ENCODE peak calls at places on chromosomes 1 and 21, in seven cellular contexts. A, V, X, O, C, G and K are unnamed samples.

GRCh38 chr21:38388219-38388618 is 110.1 kb downstream of the ERG start:
- DNase-seq in O (no peak), G (no peak), A (no peak), X (no peak), C (no peak), V (no peak), K (no peak)

GRCh38 chr1:66729130-66729922 is 22.9 kb upstream of the DYNLT5 start:
- DNase-seq in G (no peak), V (no peak), X (no peak), O (no peak), A (no peak), C (no peak), K (no peak)

GRCh38 chr1:186983327-186983726 is 154.6 kb downstream of the PLA2G4A start:
- DNase-seq in V (no peak), C (no peak), O (no peak), X (no peak), A (peak), G (no peak), K (no peak)

GRCh38 chr1:168348146-168348709 is 67.6 kb downstream of the TBX19 start:
- DNase-seq in A (peak), C (no peak), X (no peak), G (peak), V (peak), O (no peak), K (no peak)

GRCh38 chr1:200238311-200238710 is 171.5 kb downstream of the ZNF281 start:
- DNase-seq in C (no peak), A (no peak), G (no peak), V (no peak), X (no peak), O (no peak), K (no peak)

GRCh38 chr1:36966242-36966641 is 68.1 kb downstream of the GRIK3 start:
- DNase-seq in V (peak), C (peak), G (no peak), X (no peak), A (no peak), O (no peak), K (no peak)

GRCh38 chr1:44775930-44776748 is 799 bp downstream of the RPS8 start:
- DNase-seq in V (no peak), X (no peak), O (no peak), G (no peak), A (peak), C (peak), K (no peak)

GRCh38 chr1:241352401-241352800 is 4.6 kb downstream of the RGS7 start:
- DNase-seq in O (no peak), C (no peak), X (no peak), G (no peak), A (no peak), V (no peak), K (no peak)

GRCh38 chr1:93446837-93447451 is 974 bp upstream of the FNBP1L start:
- DNase-seq in X (peak), C (peak), A (peak), V (peak), G (no peak), O (no peak), K (no peak)

GRCh38 chr1:186750250-186750649 is 70.0 kb upstream of the PTGS2 start:
- DNase-seq in C (no peak), V (no peak), G (no peak), A (peak), O (no peak), X (no peak), K (no peak)

DNA sequence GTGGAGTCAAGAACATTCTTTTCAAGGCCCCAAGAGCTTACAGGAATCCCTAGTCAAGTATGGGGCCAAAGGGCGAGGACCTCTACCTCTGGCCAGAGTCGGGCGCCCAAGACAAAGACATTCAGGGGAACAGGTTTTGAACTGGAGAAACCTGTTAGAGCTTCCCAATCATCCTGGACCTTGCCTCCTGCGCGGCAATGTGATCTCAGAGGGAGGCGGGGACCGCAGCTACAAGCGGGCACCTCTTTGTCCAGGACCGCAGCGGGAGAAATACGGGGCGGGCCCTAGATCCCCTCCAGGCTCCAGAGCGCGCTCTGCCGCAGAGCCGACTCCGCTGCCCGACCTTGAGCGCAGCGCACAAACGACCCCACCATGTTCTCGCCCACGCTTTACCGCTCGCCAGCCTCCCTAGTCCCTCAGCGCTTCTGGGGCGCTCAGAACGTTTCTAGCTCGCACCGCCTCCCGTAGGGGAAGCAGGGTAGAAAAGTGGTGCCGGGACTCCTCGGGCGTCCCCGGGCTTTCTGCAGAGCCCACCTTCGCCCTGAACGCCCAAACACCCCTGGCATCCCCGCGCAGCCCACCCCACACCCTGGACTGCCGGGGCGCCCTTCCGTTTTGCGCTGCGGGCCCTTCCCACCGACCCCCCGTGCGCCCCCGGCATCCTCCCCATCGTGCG is 28.1 kb downstream of the RABIF start:
- DNase-seq in A (no peak), V (peak), C (peak), O (peak), G (peak), X (peak), K (no peak)
- TF ChIP-seq REST in A (no peak), V (no peak), C (no peak), O (no peak), G (no peak), X (no peak), K (no peak)

GRCh38 chr1:233387585-233387984 is 60.1 kb downstream of the MAP3K21 start:
- DNase-seq in G (no peak), V (no peak), X (no peak), C (no peak), O (no peak), A (no peak), K (no peak)

GRCh38 chr1:233389169-233389568 is 61.6 kb downstream of the MAP3K21 start:
- DNase-seq in V (no peak), O (no peak), C (no peak), A (no peak), G (no peak), X (no peak), K (no peak)

GRCh38 chr1:233391338-233391737 is 63.8 kb downstream of the MAP3K21 start:
- DNase-seq in X (no peak), A (no peak), C (no peak), V (no peak), G (no peak), O (no peak), K (no peak)

GRCh38 chr1:233390842-233391241 is 63.3 kb downstream of the MAP3K21 start:
- DNase-seq in O (no peak), C (no peak), X (no peak), V (no peak), G (no peak), A (no peak), K (no peak)

DNA sequence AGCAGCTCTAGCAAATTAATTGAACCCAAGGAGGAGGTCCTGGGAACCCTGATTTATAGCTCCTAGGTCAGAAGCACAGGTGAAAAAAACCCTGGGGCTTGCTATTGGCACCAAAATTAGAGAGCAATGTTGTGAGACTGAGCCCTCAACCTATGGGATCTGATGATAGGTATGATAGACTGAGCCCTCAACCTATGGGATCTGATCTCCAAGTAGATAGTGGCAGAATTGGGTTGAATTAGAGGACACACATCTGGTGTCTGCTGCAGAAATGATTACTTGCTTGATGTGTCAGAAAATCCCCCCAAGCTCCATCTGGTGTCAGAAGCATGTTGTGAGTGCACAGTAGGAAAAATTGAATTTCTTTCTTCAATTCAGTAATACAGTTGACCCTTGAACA is 62.3 kb downstream of the MAP3K21 start:
- DNase-seq in C (no peak), O (no peak), V (no peak), G (no peak), X (no peak), A (no peak), K (no peak)
- TF ChIP-seq REST in C (no peak), O (no peak), V (no peak), G (no peak), X (no peak), A (no peak), K (no peak)

DNA sequence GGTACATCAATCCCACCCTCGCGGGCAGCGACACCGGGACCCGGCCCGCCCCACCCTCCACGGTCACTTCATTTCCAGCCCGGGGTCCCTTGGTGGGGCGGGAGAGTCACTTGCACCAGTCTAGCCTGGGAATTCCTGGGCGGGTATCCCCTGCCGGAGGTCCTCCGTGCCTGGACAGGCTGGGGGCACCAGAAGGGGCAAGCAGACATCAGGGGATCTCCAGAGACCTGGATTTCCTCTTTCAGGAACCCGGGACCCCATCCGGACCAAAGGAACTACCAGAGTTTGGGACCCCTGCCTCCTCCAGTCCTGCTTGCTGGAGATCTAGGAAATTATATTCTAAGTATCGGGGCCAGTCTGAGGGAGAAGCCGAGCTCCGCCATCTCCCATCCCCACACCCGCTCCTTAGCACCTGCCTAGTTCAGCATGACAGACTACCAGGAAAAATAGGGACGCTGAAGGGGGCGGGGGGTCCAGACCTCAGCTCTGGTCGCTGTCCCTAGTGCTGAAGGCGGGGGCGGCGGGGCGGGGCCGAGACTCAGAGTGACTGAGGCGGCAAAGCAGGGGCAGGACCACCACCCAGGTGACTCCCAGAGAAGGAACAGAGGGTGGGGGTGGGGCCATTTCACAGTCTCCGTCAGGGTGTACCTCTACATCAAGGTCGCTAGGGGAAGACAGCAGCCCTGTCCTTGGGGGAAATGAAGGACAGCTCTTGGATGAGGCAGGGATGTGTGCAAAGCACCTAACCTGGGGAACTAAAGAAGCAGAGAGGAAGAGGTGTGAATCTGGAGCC is 829 bp downstream of the HCN3 start:
- DNase-seq in G (no peak), V (peak), A (peak), C (peak), O (peak), X (peak), K (no peak)
- TF ChIP-seq REST in G (peak), V (peak), A (peak), C (peak), O (peak), X (peak), K (peak)

GRCh38 chr1:245263701-245264100 is 108.9 kb downstream of the KIF26B start:
- DNase-seq in A (no peak), V (no peak), X (no peak), C (no peak), O (no peak), G (no peak), K (no peak)
- TF ChIP-seq REST in A (no peak), V (no peak), X (no peak), C (no peak), O (no peak), G (no peak), K (no peak)

GRCh38 chr1:46102769-46103476 is 29.5 kb downstream of the PIK3R3 start:
- DNase-seq in A (no peak), O (no peak), C (no peak), X (no peak), G (no peak), V (no peak), K (no peak)
- TF ChIP-seq REST in A (no peak), O (no peak), C (no peak), X (no peak), G (no peak), V (no peak), K (no peak)

GRCh38 chr21:45974073-45975016 is 7.2 kb upstream of the COL6A1 start:
- DNase-seq in C (peak), A (no peak), X (no peak), V (peak), O (peak), G (peak), K (no peak)
- TF ChIP-seq REST in C (no peak), A (no peak), X (no peak), V (no peak), O (no peak), G (no peak), K (no peak)

GRCh38 chr1:39688706-39689105 is 2.5 kb downstream of the HPCAL4 start:
- DNase-seq in V (no peak), X (no peak), G (no peak), O (no peak), A (no peak), C (no peak), K (no peak)

GRCh38 chr1:39690225-39690624 is 1.0 kb downstream of the HPCAL4 start:
- DNase-seq in G (no peak), O (no peak), C (no peak), X (no peak), V (no peak), A (no peak), K (no peak)

GRCh38 chr1:39690943-39691382 is 270 bp downstream of the HPCAL4 start:
- DNase-seq in O (peak), A (no peak), G (no peak), X (no peak), V (no peak), C (no peak), K (no peak)

GRCh38 chr1:39689214-39689613 is 2.0 kb downstream of the HPCAL4 start:
- DNase-seq in O (no peak), X (no peak), C (no peak), A (no peak), G (no peak), V (no peak), K (no peak)

DNA sequence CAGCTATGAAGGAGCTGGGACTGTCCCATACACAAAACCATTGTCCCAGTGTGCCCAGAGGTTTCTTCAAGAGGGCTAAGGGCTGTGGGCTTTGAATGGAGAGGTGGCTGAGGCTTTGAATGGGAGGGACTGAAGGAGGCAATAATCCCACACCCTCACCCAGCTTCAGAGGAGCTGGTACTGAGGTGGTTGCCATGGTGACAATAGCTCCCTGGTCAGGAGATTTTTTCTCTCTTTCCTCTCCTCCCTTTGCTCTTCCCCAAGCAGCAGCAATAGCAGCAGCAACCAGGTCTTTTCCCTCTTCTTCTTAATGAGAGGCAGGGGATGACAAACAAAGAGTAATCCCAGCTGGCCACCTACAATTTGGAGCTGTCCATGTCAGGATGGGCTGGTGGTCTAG is 1.6 kb downstream of the HPCAL4 start:
- DNase-seq in A (no peak), C (no peak), V (no peak), X (no peak), G (no peak), O (peak), K (no peak)
- TF ChIP-seq REST in A (no peak), C (no peak), V (no peak), X (no peak), G (no peak), O (no peak), K (no peak)

DNA sequence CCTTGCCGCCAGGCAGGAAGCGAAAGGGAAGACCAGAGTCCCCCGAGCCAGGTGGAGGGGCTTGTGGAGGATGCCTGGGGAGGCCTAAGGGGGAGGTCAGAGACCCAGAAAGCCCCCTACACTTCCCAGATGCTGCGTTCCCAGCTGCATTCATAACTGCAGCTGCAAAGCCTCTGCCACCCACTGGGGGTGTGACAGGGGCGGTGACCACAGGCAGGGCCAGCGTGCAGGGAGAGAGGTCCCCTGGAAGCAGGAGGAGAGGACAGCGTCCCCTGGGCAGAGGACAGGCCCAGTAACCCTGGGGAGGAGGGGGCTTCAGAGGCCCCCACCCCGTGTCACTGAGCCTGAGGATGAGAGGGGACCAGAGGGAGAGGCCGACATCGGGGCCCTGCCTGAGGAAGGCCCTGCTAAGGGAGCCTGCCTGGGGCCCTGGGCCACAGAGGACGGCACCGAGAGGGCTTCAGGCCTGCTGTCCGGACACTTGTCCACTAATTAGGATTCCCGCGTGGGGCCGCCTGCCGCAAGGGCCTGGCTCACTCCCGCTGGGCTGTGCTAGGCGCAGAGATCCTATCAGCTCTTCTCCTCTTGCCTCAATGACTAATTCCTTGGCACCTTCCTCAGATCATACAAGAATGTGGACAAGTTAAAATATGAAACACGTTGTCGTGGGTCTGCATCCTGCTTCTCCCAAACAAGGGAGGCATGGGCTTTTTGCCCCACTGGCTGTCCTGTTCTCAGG is 49.1 kb upstream of the CCDC27 start:
- DNase-seq in C (no peak), X (no peak), V (no peak), O (peak), G (no peak), A (no peak), K (no peak)
- TF ChIP-seq REST in C (no peak), X (no peak), V (no peak), O (no peak), G (no peak), A (no peak), K (no peak)

DNA sequence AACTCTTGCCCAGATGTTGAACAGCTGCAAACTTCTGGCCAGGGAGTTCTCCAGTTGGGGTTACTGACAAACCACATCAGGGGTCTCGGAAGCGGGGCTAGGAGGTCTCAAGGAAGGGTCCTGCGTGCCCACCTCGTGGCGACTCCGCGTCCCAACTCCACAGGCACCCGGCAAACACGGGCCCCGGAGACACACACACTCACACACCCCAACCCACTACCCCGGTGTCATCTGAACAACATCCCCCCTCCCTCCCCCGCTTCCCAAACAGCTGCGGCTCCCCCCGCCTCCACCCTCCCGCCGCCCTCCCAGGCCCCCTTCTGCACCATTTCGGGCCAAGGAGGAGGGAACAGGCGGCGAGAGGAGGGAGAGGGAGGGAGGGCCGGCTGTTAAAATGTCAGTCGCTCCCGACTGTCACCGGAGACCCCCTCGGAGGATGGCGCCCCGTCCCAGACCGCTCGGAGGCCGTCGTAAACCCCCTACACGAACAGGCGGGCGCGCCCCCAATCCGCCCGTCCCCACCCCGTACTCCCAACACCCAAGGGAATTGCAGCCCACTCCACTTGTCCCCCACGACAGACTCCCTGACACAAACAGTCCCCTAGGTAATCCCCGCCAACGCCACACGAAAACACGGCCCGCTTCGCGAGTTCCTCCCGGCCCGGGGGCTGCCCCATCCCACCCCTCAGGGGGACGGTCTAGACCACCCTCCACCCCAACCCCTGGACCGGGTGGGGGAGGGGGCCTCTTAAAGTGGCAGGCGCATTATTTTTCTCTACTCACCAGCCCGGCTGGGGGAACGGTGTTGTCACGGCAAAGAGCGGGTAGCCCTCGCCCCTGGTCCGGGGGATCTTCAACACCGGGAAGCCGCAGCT is 635 bp downstream of the MEF2D start:
- DNase-seq in V (peak), X (no peak), A (no peak), G (no peak), C (peak), O (peak), K (no peak)
- TF ChIP-seq REST in V (no peak), X (no peak), A (no peak), G (no peak), C (no peak), O (no peak), K (no peak)